ENCODE peak calls at places on chromosomes 7 and 10, in six cellular contexts. One of them, this sample, is unnamed.

GRCh38 chr10:70478191-70479160 is at the start of gene PALD1:
- DNase-seq in ureter: peak
- DNase-seq in amygdala: peak
- DNase-seq in HTR-8/SVneo: peak
- DNase-seq in IMR-90: no peak
- DNase-seq in astrocyte of the hippocampus: peak
- DNase-seq in this sample: peak

GRCh38 chr7:5497158-5498103 is 73.8 kb upstream of the TNRC18 start:
- DNase-seq in IMR-90: no peak
- DNase-seq in astrocyte of the hippocampus: no peak
- DNase-seq in HTR-8/SVneo: no peak
- DNase-seq in amygdala: no peak
- DNase-seq in ureter: no peak
- DNase-seq in this sample: no peak

GRCh38 chr10:71232089-71232998 is 20.0 kb downstream of the UNC5B start:
- DNase-seq in astrocyte of the hippocampus: peak
- DNase-seq in amygdala: peak
- DNase-seq in IMR-90: no peak
- DNase-seq in ureter: peak
- DNase-seq in HTR-8/SVneo: no peak
- DNase-seq in this sample: peak

GRCh38 chr10:62244785-62245595 is 23.7 kb downstream of the RTKN2 start:
- DNase-seq in IMR-90: peak
- DNase-seq in amygdala: peak
- DNase-seq in ureter: peak
- DNase-seq in HTR-8/SVneo: no peak
- DNase-seq in astrocyte of the hippocampus: peak
- DNase-seq in this sample: peak

GRCh38 chr10:80411681-80412230 is 3.4 kb downstream of the PRXL2A start:
- DNase-seq in HTR-8/SVneo: no peak
- DNase-seq in astrocyte of the hippocampus: no peak
- DNase-seq in amygdala: no peak
- DNase-seq in IMR-90: no peak
- DNase-seq in ureter: no peak
- DNase-seq in this sample: no peak

GRCh38 chr7:88167223-88167622 is 52.6 kb downstream of the SRI start:
- DNase-seq in HTR-8/SVneo: no peak
- DNase-seq in astrocyte of the hippocampus: no peak
- DNase-seq in IMR-90: no peak
- DNase-seq in amygdala: peak
- DNase-seq in ureter: no peak
- DNase-seq in this sample: no peak

GRCh38 chr10:17737021-17737965 is 14.7 kb upstream of the TMEM236 start:
- DNase-seq in astrocyte of the hippocampus: peak
- DNase-seq in IMR-90: peak
- DNase-seq in ureter: no peak
- DNase-seq in amygdala: no peak
- DNase-seq in HTR-8/SVneo: peak
- DNase-seq in this sample: no peak

GRCh38 chr10:113735913-113736312 is 15.6 kb upstream of the PLEKHS1 start:
- DNase-seq in amygdala: no peak
- DNase-seq in IMR-90: no peak
- DNase-seq in astrocyte of the hippocampus: peak
- DNase-seq in ureter: no peak
- DNase-seq in HTR-8/SVneo: no peak
- DNase-seq in this sample: peak

GRCh38 chr7:24349339-24349738 is 65.3 kb downstream of the NPY start:
- DNase-seq in ureter: no peak
- DNase-seq in IMR-90: no peak
- DNase-seq in HTR-8/SVneo: no peak
- DNase-seq in amygdala: no peak
- DNase-seq in astrocyte of the hippocampus: no peak
- DNase-seq in this sample: no peak

This sample was measured in prostate gland.